ENCODE peak calls at places on chromosomes 1 and 21, in four cellular contexts. One of them, this sample, is unnamed.

GRCh38 chr1:180586671-180587155 is 27.9 kb downstream of the OVAAL start:
- DNase-seq in astrocyte of the cerebellum: peak
- DNase-seq in IMR-90: peak
- DNase-seq in GM12864: no peak
- DNase-seq in this sample: peak

GRCh38 chr1:40948741-40949528 is 30.6 kb upstream of the CTPS1 start:
- DNase-seq in IMR-90: peak
- DNase-seq in astrocyte of the cerebellum: no peak
- DNase-seq in GM12864: no peak
- DNase-seq in this sample: peak

GRCh38 chr1:219993554-219994433 is 52.5 kb downstream of the EPRS1 start:
- DNase-seq in astrocyte of the cerebellum: no peak
- DNase-seq in IMR-90: peak
- DNase-seq in GM12864: no peak
- DNase-seq in this sample: no peak

GRCh38 chr1:205458777-205459566 is 3.1 kb upstream of the BLACAT1 start:
- DNase-seq in IMR-90: peak
- DNase-seq in astrocyte of the cerebellum: peak
- DNase-seq in GM12864: no peak
- DNase-seq in this sample: peak

GRCh38 chr1:38487398-38487797 is 372.2 kb downstream of the RRAGC start:
- DNase-seq in astrocyte of the cerebellum: no peak
- DNase-seq in IMR-90: no peak
- DNase-seq in GM12864: no peak
- DNase-seq in this sample: no peak

GRCh38 chr21:33105088-33105487 is 35.1 kb downstream of the OLIG1 start:
- DNase-seq in astrocyte of the cerebellum: no peak
- DNase-seq in GM12864: no peak
- DNase-seq in IMR-90: no peak
- DNase-seq in this sample: no peak

GRCh38 chr1:38804062-38804886 is 55.3 kb downstream of the RRAGC start:
- DNase-seq in astrocyte of the cerebellum: no peak
- DNase-seq in GM12864: no peak
- DNase-seq in IMR-90: no peak
- DNase-seq in this sample: no peak

GRCh38 chr1:155424091-155424490 is 103.4 kb downstream of the RUSC1 start:
- DNase-seq in IMR-90: no peak
- DNase-seq in GM12864: no peak
- DNase-seq in astrocyte of the cerebellum: no peak
- DNase-seq in this sample: no peak

GRCh38 chr1:53470584-53470983 is 11.4 kb downstream of the DMRTB1 start:
- DNase-seq in GM12864: no peak
- DNase-seq in IMR-90: no peak
- DNase-seq in astrocyte of the cerebellum: no peak
- DNase-seq in this sample: no peak

GRCh38 chr21:45366931-45367401 is 38.0 kb upstream of the COL18A1 start:
- DNase-seq in GM12864: no peak
- DNase-seq in IMR-90: peak
- DNase-seq in astrocyte of the cerebellum: peak
- DNase-seq in this sample: peak

GRCh38 chr1:39691383-39692151 is at the start of gene HPCAL4:
- DNase-seq in astrocyte of the cerebellum: no peak
- DNase-seq in IMR-90: peak
- DNase-seq in GM12864: peak
- DNase-seq in this sample: no peak

GRCh38 chr1:164659621-164660414 is 100.8 kb downstream of the PBX1 start:
- DNase-seq in IMR-90: no peak
- DNase-seq in astrocyte of the cerebellum: no peak
- DNase-seq in GM12864: no peak
- DNase-seq in this sample: no peak

GRCh38 chr21:27346041-27346448 is 379.2 kb upstream of the ADAMTS5 start:
- DNase-seq in GM12864: no peak
- DNase-seq in astrocyte of the cerebellum: no peak
- DNase-seq in IMR-90: peak
- DNase-seq in this sample: no peak

GRCh38 chr1:247293047-247293446 is 37.2 kb downstream of the VN1R5 start:
- DNase-seq in GM12864: no peak
- DNase-seq in astrocyte of the cerebellum: peak
- DNase-seq in IMR-90: peak
- DNase-seq in this sample: no peak

GRCh38 chr1:44256762-44257554 is 43.7 kb downstream of the DMAP1 start:
- DNase-seq in astrocyte of the cerebellum: no peak
- DNase-seq in IMR-90: no peak
- DNase-seq in GM12864: no peak
- DNase-seq in this sample: no peak

GRCh38 chr1:17757426-17757825 is 2.3 kb downstream of the ACTL8 start:
- DNase-seq in GM12864: no peak
- DNase-seq in IMR-90: no peak
- DNase-seq in astrocyte of the cerebellum: no peak
- DNase-seq in this sample: no peak

GRCh38 chr1:81999364-81999763 is 198.6 kb downstream of the ADGRL2 start:
- DNase-seq in astrocyte of the cerebellum: no peak
- DNase-seq in IMR-90: no peak
- DNase-seq in GM12864: no peak
- DNase-seq in this sample: no peak

GRCh38 chr1:109354940-109355339 is 42.8 kb downstream of the SORT1 start:
- DNase-seq in astrocyte of the cerebellum: no peak
- DNase-seq in GM12864: no peak
- DNase-seq in IMR-90: no peak
- DNase-seq in this sample: no peak

GRCh38 chr1:203686091-203686632 is 59.5 kb downstream of the ATP2B4 start:
- DNase-seq in astrocyte of the cerebellum: no peak
- DNase-seq in IMR-90: peak
- DNase-seq in GM12864: no peak
- DNase-seq in this sample: no peak

GRCh38 chr1:235397733-235398132 is 30.5 kb downstream of the TBCE start:
- DNase-seq in GM12864: no peak
- DNase-seq in IMR-90: peak
- DNase-seq in astrocyte of the cerebellum: peak
- DNase-seq in this sample: peak

GRCh38 chr1:89836252-89836996 is 15.6 kb downstream of the LRRC8D start:
- DNase-seq in IMR-90: no peak
- DNase-seq in GM12864: no peak
- DNase-seq in astrocyte of the cerebellum: no peak
- DNase-seq in this sample: no peak

GRCh38 chr21:42771503-42771805 is 107.9 kb downstream of the WDR4 start:
- DNase-seq in IMR-90: no peak
- DNase-seq in astrocyte of the cerebellum: no peak
- DNase-seq in GM12864: no peak
- DNase-seq in this sample: no peak

GRCh38 chr21:42769183-42769819 is 110.0 kb downstream of the WDR4 start:
- DNase-seq in IMR-90: no peak
- DNase-seq in GM12864: no peak
- DNase-seq in astrocyte of the cerebellum: no peak
- DNase-seq in this sample: no peak

GRCh38 chr21:42768324-42769121 is 110.8 kb downstream of the WDR4 start:
- DNase-seq in IMR-90: no peak
- DNase-seq in GM12864: no peak
- DNase-seq in astrocyte of the cerebellum: no peak
- DNase-seq in this sample: no peak

GRCh38 chr21:42770717-42771502 is 108.4 kb downstream of the WDR4 start:
- DNase-seq in IMR-90: no peak
- DNase-seq in GM12864: no peak
- DNase-seq in astrocyte of the cerebellum: no peak
- DNase-seq in this sample: no peak

DNA sequence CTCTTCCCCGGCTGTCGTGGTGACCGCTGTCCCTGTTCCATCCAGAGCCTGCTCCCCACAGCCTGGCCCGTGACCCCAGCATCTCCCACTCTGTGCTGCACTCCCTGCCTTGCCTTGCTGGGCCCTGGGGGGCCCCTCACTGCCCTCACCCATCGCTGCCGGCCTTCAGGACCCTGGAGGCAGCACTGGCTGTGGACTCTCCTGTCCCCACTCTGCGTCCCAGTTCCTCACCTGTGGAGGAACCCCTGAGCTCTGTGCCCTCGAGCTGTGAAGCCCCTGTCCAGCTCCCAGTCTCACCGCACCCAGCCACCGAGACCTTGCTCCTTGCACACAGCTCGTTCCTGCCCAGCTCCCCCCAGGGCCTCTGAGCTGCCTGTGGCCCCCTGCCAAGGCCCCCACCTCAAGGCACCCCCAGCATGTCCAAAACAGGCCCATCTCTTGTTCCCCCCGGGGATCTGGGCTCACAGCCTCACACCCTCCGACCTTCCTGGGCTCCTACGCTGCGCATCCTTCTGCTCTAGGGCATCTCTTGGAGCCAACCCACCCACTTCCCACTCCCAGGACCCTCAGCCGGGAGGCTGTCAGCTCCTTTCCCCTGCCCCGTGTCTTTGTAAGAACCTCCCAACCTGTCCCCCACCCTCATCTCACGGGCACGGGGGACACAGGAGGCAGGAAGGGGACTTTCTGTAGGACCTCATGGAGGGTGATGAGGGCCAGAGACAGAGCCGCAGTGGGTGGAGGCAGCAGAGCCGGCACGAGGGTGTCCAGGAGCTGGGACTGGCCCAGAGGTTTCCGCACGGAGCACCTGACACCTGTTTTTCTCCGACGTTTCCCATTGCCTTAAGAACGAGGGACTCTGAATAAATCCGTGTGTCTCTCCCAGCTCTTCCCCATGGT is 109.3 kb downstream of the WDR4 start:
- DNase-seq in GM12864: no peak
- DNase-seq in IMR-90: no peak
- DNase-seq in astrocyte of the cerebellum: no peak
- DNase-seq in this sample: no peak
- H3K4me3 ChIP-seq in GM12864: no peak
- H3K4me3 ChIP-seq in IMR-90: no peak
- H3K4me3 ChIP-seq in astrocyte of the cerebellum: no peak
- H3K4me3 ChIP-seq in this sample: no peak

GRCh38 chr1:116988908-116989307 is 12.7 kb upstream of the CD101 start:
- DNase-seq in IMR-90: no peak
- DNase-seq in GM12864: no peak
- DNase-seq in astrocyte of the cerebellum: no peak
- DNase-seq in this sample: no peak

GRCh38 chr1:116986531-116987255 is 14.9 kb upstream of the CD101 start:
- DNase-seq in IMR-90: no peak
- DNase-seq in GM12864: no peak
- DNase-seq in astrocyte of the cerebellum: no peak
- DNase-seq in this sample: no peak

GRCh38 chr1:116984406-116985160 is 17.0 kb upstream of the CD101 start:
- DNase-seq in astrocyte of the cerebellum: no peak
- DNase-seq in GM12864: no peak
- DNase-seq in IMR-90: no peak
- DNase-seq in this sample: no peak

GRCh38 chr1:116988248-116988647 is 13.3 kb upstream of the CD101 start:
- DNase-seq in astrocyte of the cerebellum: peak
- DNase-seq in GM12864: no peak
- DNase-seq in IMR-90: no peak
- DNase-seq in this sample: peak

GRCh38 chr1:116987256-116987555 is 14.4 kb upstream of the CD101 start:
- DNase-seq in GM12864: no peak
- DNase-seq in IMR-90: no peak
- DNase-seq in astrocyte of the cerebellum: no peak
- DNase-seq in this sample: no peak
- H3K4me3 ChIP-seq in GM12864: no peak
- H3K4me3 ChIP-seq in IMR-90: no peak
- H3K4me3 ChIP-seq in astrocyte of the cerebellum: no peak
- H3K4me3 ChIP-seq in this sample: no peak

GRCh38 chr1:243712890-243713425 is 137.1 kb downstream of the AKT3 start:
- DNase-seq in astrocyte of the cerebellum: no peak
- DNase-seq in GM12864: no peak
- DNase-seq in IMR-90: peak
- DNase-seq in this sample: no peak

GRCh38 chr1:243712242-243712641 is 137.8 kb downstream of the AKT3 start:
- DNase-seq in astrocyte of the cerebellum: no peak
- DNase-seq in GM12864: no peak
- DNase-seq in IMR-90: no peak
- DNase-seq in this sample: no peak

GRCh38 chr1:243710467-243710866 is 139.6 kb downstream of the AKT3 start:
- DNase-seq in IMR-90: no peak
- DNase-seq in GM12864: no peak
- DNase-seq in astrocyte of the cerebellum: no peak
- DNase-seq in this sample: no peak

GRCh38 chr1:243715285-243715684 is 134.8 kb downstream of the AKT3 start:
- DNase-seq in GM12864: no peak
- DNase-seq in astrocyte of the cerebellum: no peak
- DNase-seq in IMR-90: no peak
- DNase-seq in this sample: no peak

DNA sequence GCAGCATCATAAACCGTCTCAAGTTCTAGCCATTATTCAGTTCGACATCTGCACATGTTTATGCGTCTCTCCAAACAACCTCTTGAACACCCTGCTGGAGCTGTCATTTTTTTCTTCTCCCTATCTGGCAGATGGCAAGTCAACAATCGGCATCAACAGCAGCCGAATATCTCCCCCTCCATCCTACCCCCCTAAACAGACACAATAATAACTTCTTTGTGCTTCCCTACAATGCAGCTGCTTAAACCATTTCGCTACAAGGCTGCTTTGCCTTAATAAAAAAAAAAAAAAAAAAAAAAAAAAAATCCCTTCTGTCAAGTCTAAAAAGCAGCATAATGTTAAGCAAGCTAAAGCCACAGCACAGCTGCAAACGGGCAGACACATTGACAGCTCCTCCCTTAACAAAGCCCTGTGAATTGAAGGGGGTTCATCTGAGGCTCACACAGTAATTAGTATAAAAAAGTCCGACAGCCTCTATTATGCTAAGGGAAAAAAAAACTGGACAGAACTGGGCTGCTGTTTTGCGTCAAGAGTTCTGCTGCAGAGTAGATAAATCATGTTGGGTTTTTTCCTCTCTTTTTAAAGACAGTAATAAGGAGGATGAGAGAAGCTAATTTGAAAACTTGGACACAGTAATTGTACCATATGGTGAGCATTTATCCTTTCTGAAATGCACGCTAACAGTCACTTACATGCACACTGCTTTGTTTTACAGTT is 136.4 kb downstream of the AKT3 start:
- DNase-seq in IMR-90: peak
- DNase-seq in astrocyte of the cerebellum: peak
- DNase-seq in GM12864: no peak
- DNase-seq in this sample: peak
- H3K4me3 ChIP-seq in IMR-90: no peak
- H3K4me3 ChIP-seq in astrocyte of the cerebellum: no peak
- H3K4me3 ChIP-seq in GM12864: no peak
- H3K4me3 ChIP-seq in this sample: no peak

GRCh38 chr21:28747464-28747863 is 245.2 kb downstream of the LTN1 start:
- DNase-seq in GM12864: no peak
- DNase-seq in astrocyte of the cerebellum: no peak
- DNase-seq in IMR-90: no peak
- DNase-seq in this sample: no peak
- H3K4me3 ChIP-seq in GM12864: no peak
- H3K4me3 ChIP-seq in astrocyte of the cerebellum: no peak
- H3K4me3 ChIP-seq in IMR-90: no peak
- H3K4me3 ChIP-seq in this sample: no peak

DNA sequence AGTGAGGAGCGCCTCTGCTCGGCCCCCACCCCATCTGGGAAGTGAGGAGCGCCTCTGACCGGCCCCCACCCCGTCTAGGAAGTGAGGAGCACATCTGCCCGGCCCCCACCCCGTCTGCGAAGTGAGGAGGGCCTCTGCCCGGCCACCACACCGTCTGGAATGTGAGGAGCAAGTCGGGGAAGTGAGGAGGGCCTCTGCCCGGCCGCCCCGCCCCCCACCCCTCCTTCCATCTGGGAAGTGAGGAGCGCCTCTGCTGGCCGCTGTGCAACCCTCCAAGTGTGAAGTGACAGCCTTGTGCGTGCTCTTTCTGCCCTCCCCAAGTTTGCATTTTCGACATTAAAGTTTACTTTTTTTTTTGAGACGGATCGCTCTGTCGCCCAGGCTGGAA is 5.1 kb upstream of the ZZZ3 start:
- DNase-seq in GM12864: no peak
- DNase-seq in IMR-90: no peak
- DNase-seq in astrocyte of the cerebellum: no peak
- DNase-seq in this sample: no peak
- H3K4me3 ChIP-seq in GM12864: no peak
- H3K4me3 ChIP-seq in IMR-90: no peak
- H3K4me3 ChIP-seq in astrocyte of the cerebellum: no peak
- H3K4me3 ChIP-seq in this sample: no peak